ENCODE peak calls at places on chromosomes 4 and X, in seven cellular contexts. One of them, this sample, is unnamed.

GRCh38 chrX:10190367-10190766 is 33.6 kb downstream of the CLCN4 start:
- DNase-seq in IMR-90: peak
- DNase-seq in fibroblast of lung: peak
- DNase-seq in NCI-H748 treated with DMSO at 0.1 percent for 48 hours: peak
- DNase-seq in amygdala: no peak
- DNase-seq in SK-N-SH: peak
- DNase-seq in HEK293T: peak
- DNase-seq in this sample: no peak

GRCh38 chr4:72858328-72858727 is 211.2 kb downstream of the COX18 start:
- DNase-seq in SK-N-SH: no peak
- DNase-seq in amygdala: no peak
- DNase-seq in HEK293T: no peak
- DNase-seq in IMR-90: peak
- DNase-seq in fibroblast of lung: peak
- DNase-seq in NCI-H748 treated with DMSO at 0.1 percent for 48 hours: no peak
- DNase-seq in this sample: no peak

GRCh38 chr4:123072060-123072459 is 149.7 kb upstream of the NUDT6 start:
- DNase-seq in SK-N-SH: no peak
- DNase-seq in fibroblast of lung: no peak
- DNase-seq in amygdala: no peak
- DNase-seq in HEK293T: no peak
- DNase-seq in IMR-90: no peak
- DNase-seq in NCI-H748 treated with DMSO at 0.1 percent for 48 hours: no peak
- DNase-seq in this sample: no peak

GRCh38 chrX:848366-848765 is 217.8 kb downstream of the SHOX start:
- DNase-seq in amygdala: no peak
- DNase-seq in NCI-H748 treated with DMSO at 0.1 percent for 48 hours: no peak
- DNase-seq in HEK293T: no peak
- DNase-seq in fibroblast of lung: no peak
- DNase-seq in IMR-90: no peak
- DNase-seq in SK-N-SH: no peak
- DNase-seq in this sample: no peak

GRCh38 chrX:24990585-24990984 is 25.2 kb downstream of the ARX start:
- DNase-seq in IMR-90: no peak
- DNase-seq in SK-N-SH: no peak
- DNase-seq in amygdala: no peak
- DNase-seq in NCI-H748 treated with DMSO at 0.1 percent for 48 hours: peak
- DNase-seq in fibroblast of lung: no peak
- DNase-seq in HEK293T: no peak
- DNase-seq in this sample: no peak

GRCh38 chr4:121771869-121772268 is 6.9 kb upstream of the SMIM43 start:
- DNase-seq in HEK293T: no peak
- DNase-seq in NCI-H748 treated with DMSO at 0.1 percent for 48 hours: no peak
- DNase-seq in amygdala: no peak
- DNase-seq in SK-N-SH: no peak
- DNase-seq in fibroblast of lung: no peak
- DNase-seq in IMR-90: no peak
- DNase-seq in this sample: no peak

GRCh38 chrX:98380556-98380955 is 1496.8 kb downstream of the RPA4 start:
- DNase-seq in amygdala: no peak
- DNase-seq in IMR-90: no peak
- DNase-seq in NCI-H748 treated with DMSO at 0.1 percent for 48 hours: no peak
- DNase-seq in SK-N-SH: no peak
- DNase-seq in HEK293T: no peak
- DNase-seq in fibroblast of lung: no peak
- DNase-seq in this sample: no peak

GRCh38 chr4:87855540-87855939 is 22.8 kb downstream of the MEPE start:
- DNase-seq in IMR-90: no peak
- DNase-seq in HEK293T: no peak
- DNase-seq in NCI-H748 treated with DMSO at 0.1 percent for 48 hours: no peak
- DNase-seq in amygdala: no peak
- DNase-seq in fibroblast of lung: no peak
- DNase-seq in SK-N-SH: no peak
- DNase-seq in this sample: no peak

GRCh38 chrX:97700547-97700946 is 816.8 kb downstream of the RPA4 start:
- DNase-seq in IMR-90: no peak
- DNase-seq in SK-N-SH: no peak
- DNase-seq in amygdala: no peak
- DNase-seq in HEK293T: no peak
- DNase-seq in fibroblast of lung: no peak
- DNase-seq in NCI-H748 treated with DMSO at 0.1 percent for 48 hours: no peak
- DNase-seq in this sample: no peak

GRCh38 chr4:68361146-68361589 is 11.3 kb upstream of the YTHDC1 start:
- DNase-seq in SK-N-SH: no peak
- DNase-seq in IMR-90: peak
- DNase-seq in HEK293T: no peak
- DNase-seq in NCI-H748 treated with DMSO at 0.1 percent for 48 hours: no peak
- DNase-seq in amygdala: no peak
- DNase-seq in fibroblast of lung: peak
- DNase-seq in this sample: no peak

GRCh38 chrX:23008431-23009099 is 8.8 kb downstream of the DDX53 start:
- DNase-seq in HEK293T: peak
- DNase-seq in NCI-H748 treated with DMSO at 0.1 percent for 48 hours: peak
- DNase-seq in IMR-90: peak
- DNase-seq in amygdala: no peak
- DNase-seq in fibroblast of lung: peak
- DNase-seq in SK-N-SH: peak
- DNase-seq in this sample: no peak

GRCh38 chr4:108941914-108942379 is 179.1 kb upstream of the ETNPPL start:
- DNase-seq in HEK293T: peak
- DNase-seq in fibroblast of lung: no peak
- DNase-seq in NCI-H748 treated with DMSO at 0.1 percent for 48 hours: no peak
- DNase-seq in amygdala: no peak
- DNase-seq in SK-N-SH: no peak
- DNase-seq in IMR-90: no peak
- DNase-seq in this sample: no peak

GRCh38 chrX:102712216-102712966 is at the start of gene GPRASP2:
- DNase-seq in amygdala: peak
- DNase-seq in SK-N-SH: peak
- DNase-seq in IMR-90: no peak
- DNase-seq in fibroblast of lung: peak
- DNase-seq in HEK293T: peak
- DNase-seq in NCI-H748 treated with DMSO at 0.1 percent for 48 hours: no peak
- DNase-seq in this sample: no peak

GRCh38 chrX:12984629-12985303 is 9.9 kb downstream of the TMSB4X start:
- DNase-seq in HEK293T: no peak
- DNase-seq in fibroblast of lung: peak
- DNase-seq in NCI-H748 treated with DMSO at 0.1 percent for 48 hours: no peak
- DNase-seq in amygdala: no peak
- DNase-seq in SK-N-SH: no peak
- DNase-seq in IMR-90: peak
- DNase-seq in this sample: peak

GRCh38 chr4:150005537-150005936 is 72.7 kb upstream of the DCLK2 start:
- DNase-seq in IMR-90: no peak
- DNase-seq in NCI-H748 treated with DMSO at 0.1 percent for 48 hours: no peak
- DNase-seq in amygdala: no peak
- DNase-seq in fibroblast of lung: peak
- DNase-seq in SK-N-SH: no peak
- DNase-seq in HEK293T: no peak
- DNase-seq in this sample: no peak

This sample was measured in stimulated activated effector memory CD8-positive, alpha-beta T cell treated with anti-CD3 and anti-CD28 coated beads, Interleukin-12 subunit alpha, Interleukin-12 subunit beta, amount 100 ng/mL, for 72 hours.